ENCODE peak calls at places on chromosome 13, in four cellular contexts. L, J, H and U are unnamed samples.
A peak's percentile ranks its signal among the peaks of the same experiment; 100 is the strongest.

GRCh38 chr13:44058586-44059238 is 179.0 kb downstream of the LACC1 start:
- DNase-seq in J (no peak), H (no peak), L (no peak), U (no peak)

GRCh38 chr13:28477709-28477973 is 17.3 kb downstream of the FLT1 start:
- DNase-seq in J (no peak), L (no peak), H (no peak), U (no peak)

GRCh38 chr13:65914707-65915106 is 1315.4 kb downstream of the PCDH9 start:
- DNase-seq in J (no peak), L (no peak), H (no peak), U (no peak)

GRCh38 chr13:65594255-65594654 is 1635.9 kb downstream of the PCDH9 start:
- DNase-seq in J (no peak), H (no peak), L (no peak), U (no peak)

GRCh38 chr13:103656329-103656728 is 590.1 kb upstream of the SLC10A2 start:
- DNase-seq in J (no peak), H (no peak), L (no peak), U (no peak)

GRCh38 chr13:77262198-77262597 is 64.7 kb downstream of the MYCBP2 start:
- DNase-seq in J (no peak), L (no peak), H (no peak), U (no peak)

GRCh38 chr13:76414320-76414719 is 471.9 kb downstream of the KCTD12 start:
- DNase-seq in L (no peak), H (no peak), J (no peak), U (no peak)

GRCh38 chr13:97933736-97934135 is 19.7 kb upstream of the IPO5 start:
- DNase-seq in J (no peak), L (no peak), H (no peak), U (no peak)

GRCh38 chr13:44050450-44051063 is 170.9 kb downstream of the LACC1 start:
- DNase-seq in L (no peak), H (peak; percentile 36), J (no peak), U (no peak)

DNA sequence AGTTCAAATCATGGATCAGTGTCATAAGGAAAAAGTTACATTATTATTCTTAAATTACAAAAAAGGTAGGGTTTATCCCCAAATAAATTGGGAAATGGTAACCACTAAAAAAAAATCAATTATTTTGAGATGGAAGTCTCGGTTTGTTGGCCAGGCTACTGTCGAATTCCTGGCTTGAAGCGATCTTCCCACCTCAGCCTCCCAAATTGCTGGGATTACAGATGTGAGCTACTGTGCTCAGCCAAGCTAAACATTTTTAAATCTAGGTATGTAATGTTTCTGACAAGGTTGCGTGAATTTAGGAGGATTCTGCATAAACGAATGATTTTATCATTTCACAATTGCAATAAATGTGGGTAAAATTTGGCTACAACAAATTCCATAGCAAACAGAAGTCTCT is 2.0 kb downstream of the NAA16 start:
- DNase-seq in H (no peak), L (no peak), J (no peak), U (no peak)
- H3K4me3 ChIP-seq in H (peak overlapping the region; percentile 9), L (no peak overlapping the region), J (no peak overlapping the region), U (peak overlapping the region; percentile 92)

GRCh38 chr13:110396913-110397379 is 89.9 kb downstream of the COL4A2 start:
- DNase-seq in J (peak; percentile 90), H (no peak), L (peak; percentile 59), U (peak; percentile 99)

GRCh38 chr13:110399801-110400200 is 92.7 kb downstream of the COL4A2 start:
- DNase-seq in J (no peak), L (no peak), H (no peak), U (no peak)

GRCh38 chr13:110396476-110396875 is 89.4 kb downstream of the COL4A2 start:
- DNase-seq in H (no peak), L (no peak), J (no peak), U (no peak)

GRCh38 chr13:110398564-110399507 is 91.8 kb downstream of the COL4A2 start:
- DNase-seq in H (no peak), L (no peak), J (no peak), U (no peak)

DNA sequence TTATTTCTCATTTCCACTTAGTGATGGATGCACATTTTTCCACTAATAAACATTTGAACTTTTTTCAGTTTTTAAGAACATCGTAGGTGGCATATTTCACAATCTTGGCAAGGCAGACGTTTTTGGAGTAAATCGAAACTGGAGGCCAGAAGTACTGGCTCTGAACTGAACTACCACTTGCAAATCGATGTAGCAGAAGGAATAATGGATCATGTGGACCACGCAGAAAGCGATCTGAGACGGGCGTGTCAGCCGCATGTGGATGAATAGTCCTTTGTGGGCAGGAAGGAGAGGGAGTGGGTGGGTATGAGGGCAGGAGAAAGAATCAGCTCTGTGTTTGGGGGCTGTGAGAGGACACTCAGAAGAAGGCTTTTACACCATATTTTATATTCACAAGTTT is 90.4 kb downstream of the COL4A2 start:
- DNase-seq in L (no peak), J (peak; percentile 39), H (no peak), U (no peak)
- H3K4me3 ChIP-seq in L (no peak overlapping the region), J (no peak overlapping the region), H (no peak overlapping the region), U (peak overlapping the region; percentile 16)

GRCh38 chr13:42270857-42271215 is 1.1 kb upstream of the AKAP11 start:
- DNase-seq in J (no peak), H (no peak), L (no peak), U (no peak)
- H3K4me3 ChIP-seq in J (no peak overlapping the region), H (peak overlapping the region; percentile 93), L (no peak overlapping the region), U (peak overlapping the region; percentile 89)

DNA sequence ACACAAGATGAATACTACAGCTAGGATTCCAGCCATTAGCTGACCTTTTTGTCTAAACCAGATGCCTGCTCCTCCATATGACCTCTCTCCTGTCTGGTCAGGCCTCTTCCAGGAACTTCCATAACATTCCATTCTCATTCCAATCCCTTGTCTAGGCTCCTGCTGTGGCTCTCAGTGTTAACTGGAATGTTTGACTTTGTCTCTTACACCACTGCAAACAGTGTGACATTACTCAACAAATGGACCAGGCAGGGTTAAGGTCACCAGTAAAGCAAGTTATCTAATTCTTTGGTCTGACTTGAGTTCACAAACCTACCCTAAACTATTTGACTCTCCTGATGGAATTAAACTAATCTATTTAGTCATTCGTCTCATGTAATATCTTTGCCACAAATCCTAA is 2.1 kb upstream of the GPC6 start:
- DNase-seq in H (no peak), J (no peak), L (no peak), U (no peak)
- H3K4me3 ChIP-seq in H (no peak overlapping the region), J (no peak overlapping the region), L (no peak overlapping the region), U (no peak overlapping the region)

GRCh38 chr13:50241479-50241878 is 226.2 kb downstream of the KCNRG start:
- DNase-seq in J (no peak), L (no peak), H (no peak), U (no peak)

GRCh38 chr13:50235604-50236003 is 220.4 kb downstream of the KCNRG start:
- DNase-seq in H (peak; percentile 21), L (no peak), J (no peak), U (no peak)

GRCh38 chr13:50238922-50239321 is 223.7 kb downstream of the KCNRG start:
- DNase-seq in J (no peak), H (no peak), L (no peak), U (no peak)

DNA sequence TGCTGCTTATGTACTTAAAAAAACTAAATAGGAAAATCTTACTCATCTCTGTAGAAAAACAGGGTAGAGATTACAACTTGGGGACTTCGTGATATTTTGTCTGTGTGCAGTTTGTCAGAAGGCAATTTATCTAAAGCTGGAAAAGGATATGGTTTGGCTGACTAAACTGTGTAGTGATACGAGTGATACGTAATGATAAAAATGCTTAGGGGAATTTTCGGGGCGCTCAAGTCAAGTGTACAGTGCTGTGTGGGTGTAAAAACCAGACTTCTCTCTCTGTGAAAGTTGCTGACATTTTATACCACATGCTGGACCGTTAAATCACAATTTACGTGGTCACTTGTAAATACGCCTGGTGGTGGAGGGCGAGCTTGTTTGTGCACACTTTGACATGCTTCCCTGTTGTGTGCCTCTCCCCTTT is 221.7 kb downstream of the KCNRG start:
- DNase-seq in J (no peak), L (no peak), H (peak; percentile 65), U (no peak)
- H3K4me3 ChIP-seq in J (no peak overlapping the region), L (no peak overlapping the region), H (peak overlapping the region; percentile 55), U (no peak overlapping the region)